ENCODE peak calls at places on chromosomes 3 and 15, in five cellular contexts. N is ascending aorta, H is brain microvascular endothelial cell, P is AG04450, U is endodermal cell. G is an unnamed sample. For H3K27me3, the result is how much of the 10 kb centered on the place peaks cover.

GRCh38 chr15:94701281-94701985 is 470.1 kb downstream of the MCTP2 start:
- DNase-seq in N (no peak), P (no peak), H (no peak), U (no peak), G (no peak)

GRCh38 chr3:40445062-40445461 is 12.1 kb upstream of the RPL14 start:
- DNase-seq in N (no peak), U (no peak), H (no peak), P (no peak), G (no peak)

GRCh38 chr15:35327789-35328188 is 218.2 kb downstream of the DPH6 start:
- DNase-seq in U (no peak), P (peak), N (no peak), H (no peak), G (no peak)

GRCh38 chr15:37109151-37109912 is 9.0 kb upstream of the MEIS2 start:
- DNase-seq in H (no peak), P (no peak), U (peak), N (no peak), G (peak)

GRCh38 chr3:23129817-23130216 is 73.3 kb upstream of the UBE2E2 start:
- DNase-seq in P (no peak), H (no peak), N (no peak), U (no peak), G (no peak)

GRCh38 chr3:53733433-53733832 is 112.8 kb downstream of the CHDH start:
- DNase-seq in N (no peak), U (no peak), P (no peak), H (no peak), G (no peak)

GRCh38 chr3:172808969-172809546 is 58.5 kb downstream of the ECT2 start:
- DNase-seq in U (no peak), H (peak), N (no peak), P (peak), G (no peak)

GRCh38 chr3:72388644-72389043 is 459.6 kb downstream of the SHQ1 start:
- DNase-seq in U (no peak), P (no peak), H (no peak), N (no peak), G (no peak)

GRCh38 chr3:119175869-119176756 is 2.7 kb downstream of the UPK1B start:
- DNase-seq in H (no peak), P (no peak), N (no peak), U (no peak), G (no peak)

GRCh38 chr3:115325539-115325938 is 178.5 kb upstream of the ZBTB20 start:
- DNase-seq in H (peak), N (no peak), P (peak), U (peak), G (no peak)

GRCh38 chr15:92708635-92709034 is 53.1 kb upstream of the FAM174B start:
- DNase-seq in H (no peak), N (no peak), U (no peak), P (no peak), G (no peak)

GRCh38 chr3:142987080-142987700 is 14.2 kb upstream of the U2SURP start:
- DNase-seq in N (no peak), U (no peak), P (no peak), H (peak), G (no peak)

GRCh38 chr3:190877925-190878324 is 15.4 kb upstream of the GMNC start:
- DNase-seq in N (no peak), U (peak), P (no peak), H (no peak), G (no peak)
- TF ChIP-seq CTCF in N (no peak), U (peak), P (peak), H (peak), G (no peak)

GRCh38 chr3:65493938-65494337 is 544.8 kb downstream of the MAGI1 start:
- DNase-seq in P (no peak), U (no peak), N (no peak), H (no peak), G (no peak)
- H3K27me3 ChIP-seq in P (under half), U (under half), N (under half), H (under half), G (under half)

DNA sequence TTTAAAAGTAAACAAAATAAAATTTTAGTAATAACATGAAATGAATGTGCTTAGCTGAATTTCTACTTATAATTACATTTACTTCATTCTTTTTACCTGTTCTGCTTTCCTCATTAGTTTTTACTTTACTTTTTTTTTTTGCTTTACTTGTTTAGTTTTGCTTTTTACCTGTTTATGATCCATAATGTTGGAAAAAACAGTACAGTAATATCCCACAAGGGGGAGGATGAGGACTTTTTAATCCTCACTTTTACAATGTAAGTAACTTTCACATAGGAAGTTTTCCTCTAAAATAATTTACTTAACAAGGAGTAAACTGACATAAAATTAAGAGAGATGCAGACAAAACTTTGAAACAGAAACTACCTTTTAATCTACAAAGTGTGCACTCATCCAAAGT is 268.7 kb downstream of the TBC1D5 start:
- DNase-seq in H (no peak), P (no peak), U (no peak), N (no peak), G (no peak)
- TF ChIP-seq CTCF in H (no peak), P (peak), U (peak), N (peak), G (no peak)

GRCh38 chr3:170585008-170585936 is 603 bp downstream of the SLC7A14 start:
- DNase-seq in U (peak), N (no peak), H (no peak), P (no peak), G (peak)
- H3K27me3 ChIP-seq in U (half or more), N (under half), H (under half), P (under half), G (under half)

GRCh38 chr15:88144921-88145320 is 111.6 kb downstream of the NTRK3 start:
- DNase-seq in N (no peak), H (no peak), P (no peak), U (no peak), G (no peak)

GRCh38 chr15:88142141-88142540 is 114.4 kb downstream of the NTRK3 start:
- DNase-seq in N (no peak), H (no peak), U (no peak), P (no peak), G (peak)

GRCh38 chr15:88139936-88140335 is 116.6 kb downstream of the NTRK3 start:
- DNase-seq in U (no peak), H (no peak), N (no peak), P (no peak), G (no peak)

GRCh38 chr15:88141490-88141889 is 115.0 kb downstream of the NTRK3 start:
- DNase-seq in N (no peak), P (no peak), U (peak), H (no peak), G (no peak)
- TF ChIP-seq CTCF in N (no peak), P (no peak), U (peak), H (no peak), G (no peak)

GRCh38 chr15:45129651-45130129 is at the start of the genes DUOX1 and DUOXA1:
- DNase-seq in N (no peak), H (no peak), U (peak), P (no peak), G (no peak)
- H3K27me3 ChIP-seq in N (under half), H (half or more), U (half or more), P (half or more), G (under half)

GRCh38 chr3:65245133-65246076 is 557.6 kb upstream of the ADAMTS9 start:
- DNase-seq in H (no peak), U (no peak), P (no peak), N (no peak), G (no peak)
- TF ChIP-seq CTCF in H (peak), U (peak), P (peak), N (peak), G (no peak)

DNA sequence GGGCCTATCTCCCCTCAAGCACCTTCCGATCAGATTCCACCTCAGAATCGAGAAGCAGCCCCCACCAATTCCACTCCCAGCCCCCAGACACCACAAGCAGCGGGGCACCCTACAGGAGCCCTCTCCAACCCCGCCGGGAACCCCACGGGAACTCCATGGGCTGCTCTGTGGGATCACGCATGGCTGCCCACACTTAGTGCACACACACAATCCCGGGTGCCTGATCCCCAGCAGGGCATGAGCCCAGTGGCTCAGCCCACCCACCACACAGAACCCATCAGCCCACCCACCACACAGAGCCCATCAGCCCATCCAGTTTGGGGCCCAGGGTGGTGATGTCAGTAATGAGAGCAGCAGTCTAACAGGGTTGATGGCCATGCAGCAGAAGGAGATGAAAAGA is 141.6 kb upstream of the LINGO1 start:
- DNase-seq in P (no peak), U (no peak), H (no peak), N (no peak), G (no peak)
- H3K27me3 ChIP-seq in P (under half), U (under half), H (under half), N (under half), G (under half)

GRCh38 chr15:63041402-63041977 is 1.1 kb upstream of the TPM1 start:
- DNase-seq in N (no peak), H (no peak), P (no peak), U (peak), G (no peak)

GRCh38 chr15:63043391-63044076 is 987 bp downstream of the TPM1 start:
- DNase-seq in U (peak), N (no peak), P (no peak), H (no peak), G (peak)

GRCh38 chr15:63041982-63042878 is at the start of gene TPM1:
- DNase-seq in N (peak), U (peak), P (peak), H (peak), G (peak)

GRCh38 chr15:63044077-63044644 is 1.6 kb downstream of the TPM1 start:
- DNase-seq in H (no peak), U (no peak), P (no peak), N (no peak), G (no peak)

DNA sequence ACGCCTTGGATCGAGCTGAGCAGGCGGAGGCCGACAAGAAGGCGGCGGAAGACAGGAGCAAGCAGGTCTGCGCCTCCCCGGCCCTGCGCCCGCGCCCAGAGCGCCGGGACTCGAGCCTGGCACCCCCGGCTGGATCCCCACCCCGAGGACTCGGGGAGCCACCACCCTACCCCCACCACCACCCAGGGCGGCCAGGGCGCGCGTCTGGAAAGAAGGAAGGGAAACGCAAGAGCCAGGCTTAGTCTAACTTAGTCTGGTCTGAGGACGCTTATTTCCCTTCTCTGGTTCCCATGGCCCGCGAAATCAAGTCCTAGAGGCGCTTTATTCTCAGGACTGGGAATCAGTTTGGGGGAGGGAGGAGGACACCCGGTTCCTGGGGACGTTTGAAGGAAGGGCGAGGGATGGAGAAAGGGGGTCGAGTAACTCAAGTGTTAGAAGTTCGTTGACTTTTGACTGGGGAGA is 363 bp downstream of the TPM1 start:
- DNase-seq in H (no peak), N (no peak), U (no peak), P (no peak), G (no peak)
- TF ChIP-seq CTCF in H (no peak), N (no peak), U (no peak), P (no peak), G (no peak)

G was measured in WERI-Rb-1.